ENCODE peak calls at places on chromosomes 1 and 21, in five cellular contexts. V is Panc1, Z is endothelial cell, D is MCF 10A, F is lower leg skin. H is an unnamed sample.

GRCh38 chr21:36350282-36350910 is 30.4 kb downstream of the MORC3 start:
- DNase-seq in F (no peak), V (no peak), D (no peak), Z (no peak), H (no peak)

GRCh38 chr1:222820159-222820732 is 5.4 kb downstream of the DISP1 start:
- DNase-seq in V (no peak), F (no peak), D (no peak), Z (no peak), H (no peak)

GRCh38 chr1:184163674-184164470 is 112.3 kb downstream of the TSEN15 start:
- DNase-seq in Z (no peak), V (no peak), F (no peak), D (peak; percentile 73), H (no peak)

GRCh38 chr1:77281491-77282186 is at the start of gene AK5:
- DNase-seq in D (peak; percentile 42), V (no peak), Z (peak; percentile 42), F (no peak), H (no peak)

GRCh38 chr1:30758785-30759380 is 1.3 kb upstream of the LAPTM5 start:
- DNase-seq in Z (no peak), V (no peak), F (no peak), D (peak; percentile 53), H (no peak)

GRCh38 chr1:180252638-180253536 is 22.8 kb downstream of the LHX4 start:
- DNase-seq in F (peak; percentile 60), V (peak; percentile 58), Z (peak; percentile 88), D (peak; percentile 84), H (peak; percentile 70)

GRCh38 chr1:173768206-173768605 is 53.4 kb downstream of the KLHL20 start:
- DNase-seq in F (no peak), D (no peak), Z (no peak), V (no peak), H (no peak)

GRCh38 chr21:42754270-42754933 is 101.0 kb downstream of the PDE9A start:
- DNase-seq in Z (no peak), V (no peak), D (no peak), F (no peak), H (no peak)

GRCh38 chr1:111569913-111570312 is 49.7 kb upstream of the RAP1A start:
- DNase-seq in Z (no peak), D (no peak), F (no peak), V (no peak), H (no peak)

GRCh38 chr1:21165632-21166031 is 11.1 kb downstream of the EIF4G3 start:
- DNase-seq in Z (no peak), F (no peak), D (no peak), V (no peak), H (no peak)

GRCh38 chr1:198620951-198621824 is 17.7 kb upstream of the PTPRC start:
- DNase-seq in Z (no peak), V (no peak), F (no peak), D (no peak), H (no peak)

GRCh38 chr1:190226006-190226405 is 251.7 kb downstream of the BRINP3 start:
- DNase-seq in D (no peak), Z (no peak), V (no peak), F (no peak), H (no peak)

GRCh38 chr1:47684964-47685762 is 247.3 kb downstream of the FOXD2 start:
- DNase-seq in D (no peak), Z (no peak), F (no peak), V (no peak), H (no peak)

GRCh38 chr1:116289219-116289618 is 83.8 kb upstream of the ATP1A1 start:
- DNase-seq in V (no peak), Z (no peak), D (peak; percentile 88), F (no peak), H (no peak)

GRCh38 chr1:8816306-8816705 is 1.1 kb downstream of the RERE start:
- DNase-seq in F (no peak), Z (no peak), V (no peak), D (peak; percentile 46), H (no peak)

GRCh38 chr1:157773723-157774350 is 3.1 kb downstream of the FCRL2 start:
- DNase-seq in D (peak; percentile 34), Z (peak; percentile 17), V (no peak), F (no peak), H (no peak)

GRCh38 chr1:182869241-182869666 is 30.1 kb downstream of the DHX9 start:
- DNase-seq in F (no peak), V (no peak), D (no peak), Z (peak; percentile 26), H (no peak)

GRCh38 chr1:246947255-246947654 is 15.5 kb upstream of the AHCTF1 start:
- DNase-seq in F (peak; percentile 78), Z (no peak), D (peak; percentile 99), V (no peak), H (no peak)

GRCh38 chr1:187001198-187001904 is 172.6 kb downstream of the PLA2G4A start:
- DNase-seq in D (peak; percentile 97), Z (no peak), V (no peak), F (no peak), H (no peak)

GRCh38 chr1:44293761-44294315 is 61.2 kb downstream of the ERI3 start:
- DNase-seq in Z (no peak), D (peak; percentile 59), V (no peak), F (no peak), H (no peak)

GRCh38 chr1:107776898-107777663 is 187.9 kb downstream of the VAV3 start:
- DNase-seq in F (no peak), D (no peak), V (no peak), Z (no peak), H (no peak)

GRCh38 chr1:150931773-150932172 is 5.6 kb downstream of the SETDB1 start:
- DNase-seq in F (no peak), Z (no peak), V (no peak), D (peak; percentile 24), H (no peak)

GRCh38 chr1:10795305-10796021 is 983 bp downstream of the CASZ1 start:
- DNase-seq in D (no peak), F (no peak), Z (peak; percentile 30), V (no peak), H (no peak)

GRCh38 chr21:45998871-45999580 is 17.5 kb downstream of the COL6A1 start:
- DNase-seq in F (no peak), D (no peak), Z (peak; percentile 3), V (no peak), H (no peak)

DNA sequence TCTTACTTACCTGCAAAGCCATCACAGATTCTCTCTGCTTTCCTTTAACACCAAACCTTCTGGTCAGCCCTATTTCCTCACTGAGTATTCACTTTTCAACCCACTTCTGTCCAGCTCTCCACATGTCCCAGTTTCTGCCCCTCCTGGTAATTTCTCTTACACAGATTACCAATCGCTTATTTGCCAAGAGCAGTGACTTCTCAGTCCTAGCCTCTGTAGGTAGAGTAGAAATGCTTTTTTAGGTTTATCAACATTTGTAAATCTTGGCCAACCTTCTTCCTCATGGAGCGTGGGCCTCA is 33.6 kb upstream of the LRRC8C start:
- DNase-seq in V (no peak), D (no peak), Z (no peak), F (no peak), H (no peak)
- TF ChIP-seq CTCF in V (peak; percentile 70), D (no peak), Z (peak; percentile 12), F (no peak), H (no peak)

GRCh38 chr1:147504801-147505303 is 36.4 kb upstream of the BCL9 start:
- DNase-seq in V (no peak), Z (peak; percentile 41), F (no peak), D (peak; percentile 23), H (no peak)
- TF ChIP-seq CTCF in V (no peak), Z (no peak), F (no peak), D (no peak), H (no peak)

GRCh38 chr1:97042551-97042950 is 321.0 kb downstream of the PTBP2 start:
- DNase-seq in V (no peak), Z (no peak), D (no peak), F (no peak), H (no peak)

GRCh38 chr1:97033949-97034348 is 312.4 kb downstream of the PTBP2 start:
- DNase-seq in D (no peak), Z (no peak), V (no peak), F (no peak), H (no peak)

GRCh38 chr1:97041011-97041410 is 319.4 kb downstream of the PTBP2 start:
- DNase-seq in D (no peak), Z (no peak), V (no peak), F (no peak), H (no peak)

GRCh38 chr1:97034651-97035050 is 313.1 kb downstream of the PTBP2 start:
- DNase-seq in Z (no peak), F (no peak), V (no peak), D (no peak), H (no peak)

DNA sequence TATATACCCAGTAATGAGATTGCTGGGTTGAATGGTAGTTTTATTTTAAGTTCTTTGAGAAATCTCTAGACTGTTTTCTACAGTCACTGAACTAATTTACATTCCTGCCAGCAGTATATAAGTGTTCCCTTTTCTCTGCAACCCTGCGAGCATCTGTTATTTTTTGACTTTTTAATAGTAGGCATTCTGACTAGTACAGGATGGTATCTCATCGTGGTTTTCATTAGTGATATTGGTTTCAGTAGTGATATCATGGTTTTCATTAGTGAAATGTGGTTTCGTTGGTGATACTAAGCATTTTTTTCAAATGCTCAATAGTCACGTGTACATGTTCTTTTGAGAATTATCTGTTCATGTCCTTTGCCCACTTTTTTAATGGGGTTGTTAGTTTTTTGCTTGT is 316.8 kb downstream of the PTBP2 start:
- DNase-seq in D (no peak), V (no peak), Z (no peak), F (no peak), H (no peak)
- TF ChIP-seq CTCF in D (no peak), V (no peak), Z (no peak), F (no peak), H (no peak)

GRCh38 chr21:34075760-34076159 is 2.4 kb downstream of the MRPS6 start:
- DNase-seq in Z (no peak), D (peak; percentile 41), V (no peak), F (no peak), H (no peak)

GRCh38 chr21:34073032-34073748 is at the start of the genes MRPS6 and SLC5A3:
- DNase-seq in F (peak; percentile 69), Z (peak; percentile 88), D (peak; percentile 75), V (no peak), H (peak; percentile 46)

GRCh38 chr21:34075099-34075425 is 1.7 kb downstream of the MRPS6 start:
- DNase-seq in F (no peak), D (no peak), V (no peak), Z (no peak), H (no peak)

GRCh38 chr21:34073749-34074282 is 438 bp downstream of the MRPS6 start:
- DNase-seq in D (peak; percentile 8), F (no peak), Z (peak; percentile 30), V (no peak), H (no peak)

DNA sequence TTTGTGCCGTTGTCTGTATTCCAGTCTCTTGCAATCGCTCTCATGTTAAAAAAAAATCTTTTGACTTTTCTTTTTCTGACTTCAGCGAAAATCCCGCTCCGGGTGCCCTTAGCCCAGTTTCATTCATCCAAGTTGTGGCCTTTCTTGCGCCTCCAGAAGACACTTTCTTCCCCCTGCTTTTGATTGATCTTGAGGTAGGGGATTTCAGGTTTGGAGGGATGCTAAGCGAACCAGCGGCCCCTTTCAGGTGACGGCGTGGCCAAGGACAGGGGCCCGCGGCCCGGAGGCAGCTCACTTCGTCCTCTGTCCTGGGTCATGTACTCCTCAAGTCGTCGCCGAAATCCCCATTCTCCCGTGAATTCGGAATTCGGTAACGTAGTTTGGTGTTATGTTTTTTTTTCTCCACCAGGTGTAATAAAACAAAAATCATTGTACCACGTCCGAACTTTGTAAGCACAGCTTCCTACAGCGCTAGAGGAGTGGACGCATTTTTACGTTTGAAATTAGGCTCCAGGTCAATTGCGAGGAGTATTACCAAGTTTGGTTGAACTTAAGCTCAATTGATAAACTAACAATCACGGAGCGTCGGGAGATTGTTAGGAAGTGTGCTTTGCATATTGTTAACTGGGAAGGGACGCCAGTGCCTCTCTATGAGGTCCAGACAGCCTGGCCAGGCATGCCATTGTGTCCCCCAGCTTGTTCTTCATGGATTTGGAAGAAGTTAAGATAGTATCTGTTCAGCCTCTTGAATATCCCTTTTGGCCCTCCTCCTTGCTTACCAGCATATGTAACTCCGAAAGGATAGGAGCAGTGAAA is 1.1 kb downstream of the MRPS6 start:
- DNase-seq in V (no peak), Z (peak; percentile 21), F (no peak), D (peak; percentile 33), H (no peak)
- TF ChIP-seq CTCF in V (no peak), Z (no peak), F (no peak), D (no peak), H (no peak)